ENCODE peak calls at places on chromosome 1, in four cellular contexts. One of them, this sample, is unnamed.

GRCh38 chr1:61724721-61725694 is at the start of gene TM2D1:
- DNase-seq in sciatic nerve: peak
- DNase-seq in RWPE1: peak
- DNase-seq in CD8-positive, alpha-beta memory T cell: peak
- DNase-seq in this sample: peak

GRCh38 chr1:68720476-68720875 is 223.6 kb upstream of the DEPDC1 start:
- DNase-seq in sciatic nerve: no peak
- DNase-seq in RWPE1: no peak
- DNase-seq in CD8-positive, alpha-beta memory T cell: no peak
- DNase-seq in this sample: no peak

GRCh38 chr1:2556277-2557145 is at the start of gene TNFRSF14:
- DNase-seq in CD8-positive, alpha-beta memory T cell: peak
- DNase-seq in RWPE1: no peak
- DNase-seq in sciatic nerve: peak
- DNase-seq in this sample: no peak

GRCh38 chr1:41241748-41242644 is at the start of gene SCMH1:
- DNase-seq in RWPE1: peak
- DNase-seq in sciatic nerve: peak
- DNase-seq in CD8-positive, alpha-beta memory T cell: peak
- DNase-seq in this sample: no peak

GRCh38 chr1:2429780-2430591 is 17.6 kb upstream of the PEX10 start:
- DNase-seq in CD8-positive, alpha-beta memory T cell: no peak
- DNase-seq in RWPE1: no peak
- DNase-seq in sciatic nerve: no peak
- DNase-seq in this sample: no peak

GRCh38 chr1:43651922-43652321 is 2.0 kb downstream of the KDM4A start:
- DNase-seq in CD8-positive, alpha-beta memory T cell: no peak
- DNase-seq in sciatic nerve: no peak
- DNase-seq in RWPE1: no peak
- DNase-seq in this sample: no peak

GRCh38 chr1:153608089-153608672 is 4.8 kb downstream of the S100A16 start:
- DNase-seq in CD8-positive, alpha-beta memory T cell: no peak
- DNase-seq in RWPE1: no peak
- DNase-seq in sciatic nerve: no peak
- DNase-seq in this sample: peak

GRCh38 chr1:70396607-70397006 is 14.5 kb upstream of the CTH start:
- DNase-seq in CD8-positive, alpha-beta memory T cell: no peak
- DNase-seq in sciatic nerve: no peak
- DNase-seq in RWPE1: no peak
- DNase-seq in this sample: no peak

GRCh38 chr1:38062361-38063288 is 16.0 kb upstream of the POU3F1 start:
- DNase-seq in sciatic nerve: no peak
- DNase-seq in RWPE1: no peak
- DNase-seq in CD8-positive, alpha-beta memory T cell: no peak
- DNase-seq in this sample: no peak